ENCODE peak calls at places on chromosomes 12 and 14, in four cellular contexts. H, C, M and G are unnamed samples.

GRCh38 chr12:45342171-45342570 is 126.3 kb downstream of the ANO6 start:
- DNase-seq in H (no peak), C (no peak), M (no peak), G (no peak)

GRCh38 chr14:58752782-58753181 is 115.0 kb downstream of the DACT1 start:
- DNase-seq in H (no peak), C (peak; percentile 81), M (no peak), G (peak; percentile 84)

GRCh38 chr12:5473076-5473475 is 41.2 kb downstream of the NTF3 start:
- DNase-seq in H (no peak), C (no peak), M (no peak), G (no peak)

GRCh38 chr12:111426341-111427185 is 20.8 kb downstream of the SH2B3 start:
- DNase-seq in H (no peak), C (no peak), M (no peak), G (no peak)

GRCh38 chr12:105922670-105923102 is 216.1 kb downstream of the NUAK1 start:
- DNase-seq in H (no peak), C (no peak), M (no peak), G (no peak)

GRCh38 chr14:56709201-56709600 is 101.1 kb downstream of the OTX2 start:
- DNase-seq in H (no peak), C (no peak), M (no peak), G (no peak)

GRCh38 chr12:63154560-63154959 is 3.6 kb upstream of the AVPR1A start:
- DNase-seq in H (no peak), C (no peak), M (no peak), G (no peak)

GRCh38 chr14:59632381-59632780 is 55.8 kb upstream of the CCDC175 start:
- DNase-seq in H (peak; percentile 31), C (peak; percentile 16), M (peak; percentile 33), G (no peak)

GRCh38 chr12:95083938-95084337 is 10.5 kb upstream of the NR2C1 start:
- DNase-seq in H (no peak), C (no peak), M (no peak), G (no peak)

GRCh38 chr12:124531281-124531745 is 36.1 kb downstream of the NCOR2 start:
- DNase-seq in H (no peak), C (no peak), M (no peak), G (no peak)

GRCh38 chr14:22887260-22887989 is 4.4 kb downstream of the REM2 start:
- DNase-seq in H (peak; percentile 71), C (peak; percentile 82), M (peak; percentile 92), G (no peak)

GRCh38 chr14:98984719-98985041 is 287.3 kb downstream of the BCL11B start:
- DNase-seq in H (peak; percentile 42), C (no peak), M (no peak), G (no peak)

GRCh38 chr14:104969741-104970230 is 8.4 kb downstream of the AHNAK2 start:
- DNase-seq in H (no peak), C (no peak), M (no peak), G (peak; percentile 57)

GRCh38 chr14:104971447-104972240 is 6.5 kb downstream of the AHNAK2 start:
- DNase-seq in H (no peak), C (no peak), M (no peak), G (peak; percentile 62)

GRCh38 chr14:104972301-104973211 is 5.6 kb downstream of the AHNAK2 start:
- DNase-seq in H (no peak), C (peak; percentile 82), M (peak; percentile 86), G (peak; percentile 71)

GRCh38 chr14:104968541-104969401 is 9.4 kb downstream of the AHNAK2 start:
- DNase-seq in H (no peak), C (peak; percentile 46), M (no peak), G (peak; percentile 71)

DNA sequence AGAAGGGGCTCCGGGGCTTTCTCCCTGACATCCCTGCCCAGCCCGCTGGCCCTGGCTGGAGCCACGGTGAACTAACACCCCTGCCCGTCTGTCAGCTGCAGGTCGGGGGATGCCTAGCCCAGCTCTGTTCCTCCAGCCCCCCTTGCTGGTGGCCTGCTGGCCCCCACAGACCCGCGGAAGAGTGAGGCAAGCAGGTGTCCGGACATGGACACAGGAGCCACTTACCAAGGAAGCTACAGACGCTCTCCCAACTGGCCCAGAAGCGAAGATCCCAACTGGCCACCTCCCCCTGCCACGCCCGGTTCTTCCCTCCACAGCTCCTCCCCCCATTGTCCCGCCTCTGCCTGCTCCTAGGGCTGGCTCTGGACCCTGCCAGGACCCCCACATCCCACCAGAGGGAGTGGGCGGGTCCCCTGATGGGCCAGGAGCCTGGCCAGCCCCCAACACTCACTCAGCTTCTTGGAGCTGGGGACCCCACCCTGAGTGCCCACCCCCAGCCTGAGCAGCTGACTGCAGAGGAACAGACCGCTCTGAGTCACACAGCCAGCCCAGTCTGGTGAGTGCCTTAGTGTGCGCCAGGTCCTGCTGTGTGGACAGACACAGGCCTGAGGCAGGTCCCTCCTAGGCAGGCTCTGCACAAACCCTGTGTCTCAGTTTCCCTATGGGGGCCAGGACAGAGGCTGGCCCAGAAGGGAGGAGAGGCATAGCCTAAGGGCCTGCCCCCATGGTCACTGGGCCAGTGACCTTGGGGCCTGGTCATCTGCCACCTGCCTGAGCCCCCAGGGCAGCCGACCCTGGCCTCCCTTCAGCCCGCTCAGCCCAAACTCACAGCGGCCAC is 7.7 kb downstream of the AHNAK2 start:
- DNase-seq in H (peak; percentile 39), C (no peak), M (peak; percentile 56), G (peak; percentile 67)
- TF ChIP-seq POLR2AphosphoS5 in H (no peak), C (no peak), M (peak; percentile 82), G (no peak)

GRCh38 chr14:68824517-68825347 is 31.9 kb upstream of the ZFP36L1 start:
- DNase-seq in H (peak; percentile 83), C (peak; percentile 35), M (peak; percentile 76), G (peak; percentile 90)
- TF ChIP-seq POLR2A in H (no peak), C (no peak), M (no peak), G (no peak)

GRCh38 chr14:91410781-91411536 is 6.7 kb downstream of the CCDC88C start:
- DNase-seq in H (no peak), C (no peak), M (no peak), G (peak; percentile 40)
- H3K27ac ChIP-seq in H (no peak overlapping the region), C (no peak overlapping the region), M (no peak overlapping the region), G (peak overlapping the region; percentile 38)

DNA sequence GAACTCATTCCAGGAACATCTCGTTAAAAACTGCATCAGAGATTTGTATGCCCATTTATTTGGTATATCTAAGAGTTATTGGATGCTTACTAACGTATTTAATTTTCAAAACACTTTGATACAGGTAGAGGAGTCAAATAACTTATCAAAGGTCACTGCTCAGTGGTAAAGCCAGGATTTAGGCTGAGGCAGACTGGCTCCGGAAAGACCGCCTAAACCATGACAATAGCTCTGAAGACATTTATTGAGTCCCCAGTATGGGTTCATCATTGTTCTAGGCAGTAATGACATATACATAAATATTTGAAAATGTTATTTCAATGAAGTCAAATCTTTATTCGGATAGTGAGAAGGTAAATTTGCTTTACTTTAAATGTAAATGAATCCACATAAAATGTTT is 30.3 kb downstream of the WBP11 start:
- DNase-seq in H (no peak), C (no peak), M (no peak), G (no peak)
- TF ChIP-seq POLR2AphosphoS5 in H (no peak), C (no peak), M (no peak), G (no peak)

GRCh38 chr12:53059434-53060063 is 9.7 kb downstream of the TNS2 start:
- DNase-seq in H (no peak), C (no peak), M (no peak), G (no peak)
- TF ChIP-seq POLR2A in H (no peak), C (no peak), M (no peak), G (no peak)